ENCODE peak calls at places on chromosomes 4 and X, in nine cellular contexts. X is GM23248, S is PC-3, C is OCI-LY7, R is GM23338, H is hepatocyte, K is HCT116, A is PC-9, M is SK-N-SH. F is an unnamed sample. For H3K9me2, the result is how much of the 10 kb centered on the place peaks cover.

GRCh38 chrX:5876984-5877655 is 351.5 kb downstream of the NLGN4X start:
- DNase-seq in C (peak), X (peak), A (no peak), K (no peak), H (peak), R (peak), S (peak), M (peak), F (peak)

GRCh38 chr4:120319230-120319761 is 252.6 kb upstream of the MAD2L1 start:
- DNase-seq in C (no peak), X (no peak), R (no peak), K (no peak), M (no peak), H (no peak), S (no peak), A (no peak), F (no peak)

GRCh38 chr4:101419324-101420135 is 72.2 kb upstream of the PPP3CA start:
- DNase-seq in K (no peak), R (peak), X (no peak), M (no peak), H (peak), A (no peak), C (no peak), S (peak), F (no peak)

GRCh38 chr4:175671491-175671934 is 140.6 kb downstream of the GPM6A start:
- DNase-seq in A (no peak), K (no peak), C (no peak), R (peak), S (peak), X (no peak), H (peak), M (peak), F (no peak)

GRCh38 chr4:182826391-182826790 is 90.8 kb downstream of the DCTD start:
- DNase-seq in X (no peak), K (no peak), H (no peak), A (no peak), M (no peak), R (no peak), C (peak), S (no peak), F (no peak)

GRCh38 chr4:113574636-113575103 is 186.9 kb downstream of the CAMK2D start:
- DNase-seq in K (no peak), S (no peak), R (no peak), C (peak), X (peak), A (no peak), M (no peak), H (peak), F (no peak)

GRCh38 chr4:64144994-64145393 is 264.3 kb downstream of the TECRL start:
- DNase-seq in C (no peak), M (no peak), K (no peak), H (no peak), R (no peak), S (peak), X (no peak), A (no peak), F (no peak)

GRCh38 chr4:21077967-21078366 is 377.7 kb downstream of the PACRGL start:
- DNase-seq in R (no peak), H (no peak), M (no peak), C (no peak), K (no peak), X (no peak), A (no peak), S (no peak), F (no peak)

GRCh38 chr4:85209161-85209560 is 242.7 kb upstream of the WDFY3 start:
- DNase-seq in M (no peak), K (peak), X (peak), S (peak), A (peak), C (no peak), R (no peak), H (no peak), F (no peak)

GRCh38 chrX:112851161-112851779 is 10.6 kb upstream of the AMOT start:
- DNase-seq in X (no peak), M (no peak), R (no peak), K (no peak), C (peak), H (no peak), S (no peak), A (peak), F (no peak)

GRCh38 chrX:68934421-68934820 is 105.6 kb downstream of the EFNB1 start:
- DNase-seq in M (no peak), A (no peak), C (no peak), K (no peak), R (no peak), H (no peak), X (no peak), S (no peak), F (no peak)

GRCh38 chr4:53592128-53592527 is 842 bp upstream of the LNX1 start:
- DNase-seq in R (peak), C (no peak), X (no peak), H (peak), S (no peak), K (no peak), A (no peak), M (no peak), F (no peak)

GRCh38 chr4:141473952-141474351 is 162.4 kb upstream of the IL15 start:
- DNase-seq in C (no peak), S (no peak), A (no peak), M (no peak), X (peak), R (no peak), H (no peak), K (no peak), F (no peak)

GRCh38 chr4:8581094-8581861 is 1.1 kb downstream of the GPR78 start:
- DNase-seq in A (no peak), M (no peak), H (no peak), K (no peak), S (no peak), R (no peak), C (no peak), X (no peak), F (no peak)

GRCh38 chr4:184473515-184474260 is 662 bp downstream of the IRF2 start:
- DNase-seq in H (peak), R (peak), S (peak), A (no peak), K (no peak), C (peak), M (peak), X (peak), F (peak)

GRCh38 chr4:160353548-160353947 is 1250.7 kb downstream of the RAPGEF2 start:
- DNase-seq in S (no peak), H (no peak), M (no peak), C (no peak), X (no peak), K (no peak), A (no peak), R (no peak), F (no peak)

GRCh38 chrX:41515376-41515775 is 68.2 kb downstream of the NYX start:
- DNase-seq in K (no peak), C (no peak), S (no peak), M (no peak), X (no peak), A (no peak), H (no peak), R (peak), F (no peak)

GRCh38 chr4:163988391-163988790 is 493.9 kb downstream of the TMA16 start:
- DNase-seq in R (no peak), M (no peak), X (no peak), S (no peak), H (no peak), C (no peak), A (no peak), K (no peak), F (no peak)

GRCh38 chrX:80550722-80551121 is 130.5 kb downstream of the TENT5D start:
- DNase-seq in R (peak), K (no peak), M (no peak), S (peak), A (no peak), C (peak), H (no peak), X (peak), F (peak)

GRCh38 chr4:23038626-23039245 is 346.0 kb downstream of the GBA3 start:
- DNase-seq in A (no peak), R (no peak), S (peak), C (no peak), M (no peak), X (no peak), H (no peak), K (no peak), F (no peak)

GRCh38 chr4:154328030-154328429 is 163.6 kb downstream of the DCHS2 start:
- DNase-seq in S (no peak), R (no peak), A (no peak), C (no peak), H (no peak), X (no peak), M (no peak), K (no peak), F (no peak)

GRCh38 chr4:154456240-154456639 is 35.4 kb downstream of the DCHS2 start:
- DNase-seq in H (no peak), R (no peak), K (no peak), X (no peak), M (no peak), C (no peak), A (no peak), S (no peak), F (no peak)

GRCh38 chr4:125321709-125322362 is 7.1 kb downstream of the FAT4 start:
- DNase-seq in M (no peak), S (peak), A (no peak), K (no peak), X (peak), H (no peak), C (no peak), R (no peak), F (no peak)

GRCh38 chrX:78659955-78660354 is 827 bp upstream of the RTL3 start:
- DNase-seq in C (no peak), H (no peak), S (no peak), X (no peak), K (no peak), R (no peak), M (no peak), A (no peak), F (no peak)

GRCh38 chr4:7516773-7517144 is 82.0 kb upstream of the PSAPL1 start:
- DNase-seq in M (no peak), R (peak), S (no peak), H (no peak), X (no peak), K (no peak), A (no peak), C (no peak), F (no peak)

GRCh38 chr4:7324651-7325121 is 110.0 kb downstream of the PSAPL1 start:
- DNase-seq in A (no peak), C (no peak), S (no peak), X (no peak), M (peak), H (no peak), K (no peak), R (peak), F (no peak)

GRCh38 chr4:26937567-26937966 is 76.9 kb downstream of the STIM2 start:
- DNase-seq in H (no peak), R (no peak), C (no peak), K (no peak), M (no peak), S (no peak), A (no peak), X (no peak), F (no peak)

GRCh38 chr4:176011523-176011922 is 54.1 kb upstream of the WDR17 start:
- DNase-seq in X (no peak), K (no peak), R (no peak), S (no peak), A (no peak), C (no peak), H (no peak), M (no peak), F (no peak)

GRCh38 chr4:118338981-118339765 is 13.6 kb downstream of the PRSS12 start:
- DNase-seq in S (peak), H (no peak), A (no peak), K (no peak), X (peak), M (no peak), R (no peak), C (no peak), F (no peak)

GRCh38 chr4:79241846-79242245 is 84.0 kb downstream of the NAA11 start:
- DNase-seq in C (no peak), K (peak), S (peak), M (no peak), A (no peak), R (peak), H (no peak), X (peak), F (no peak)

GRCh38 chr4:53693408-53693807 is 102.1 kb upstream of the LNX1 start:
- DNase-seq in C (no peak), H (no peak), A (no peak), M (no peak), S (no peak), R (no peak), X (no peak), K (no peak), F (no peak)

GRCh38 chrX:155263854-155264628 is at the start of gene RAB39B:
- DNase-seq in C (peak), K (no peak), X (peak), A (no peak), H (peak), M (peak), S (peak), R (peak), F (peak)

GRCh38 chrX:8345473-8345872 is 119.2 kb upstream of the VCX3B start:
- DNase-seq in X (no peak), M (no peak), K (no peak), A (peak), H (no peak), R (no peak), C (no peak), S (peak), F (no peak)

GRCh38 chr4:139050436-139050835 is 34.9 kb downstream of the NOCT start:
- DNase-seq in K (no peak), R (no peak), M (no peak), A (no peak), C (no peak), H (no peak), S (no peak), X (no peak), F (no peak)

GRCh38 chrX:153509592-153509991 is 7.8 kb upstream of the ATP2B3 start:
- DNase-seq in X (no peak), A (no peak), C (no peak), K (no peak), H (no peak), S (no peak), R (no peak), M (no peak), F (no peak)
- H3K27ac ChIP-seq in X (no peak), A (no peak), C (no peak), K (no peak), H (no peak), S (no peak), R (no peak), M (no peak), F (no peak)

GRCh38 chr4:76420901-76421581 is at the start of gene CCDC158:
- DNase-seq in H (no peak), S (no peak), X (peak), C (no peak), A (no peak), K (no peak), R (peak), M (peak), F (no peak)
- H3K4me2 ChIP-seq in H (no peak), S (no peak), X (peak), C (no peak), A (peak), K (no peak), R (peak), M (peak), F (no peak)

GRCh38 chr4:42824278-42824977 is 68.1 kb upstream of the GRXCR1 start:
- DNase-seq in C (no peak), H (no peak), R (no peak), A (no peak), S (no peak), K (no peak), M (no peak), X (no peak), F (no peak)

GRCh38 chr4:42821230-42821629 is 71.3 kb upstream of the GRXCR1 start:
- DNase-seq in H (no peak), A (no peak), X (no peak), S (no peak), R (no peak), M (no peak), C (no peak), K (no peak), F (no peak)

GRCh38 chr4:42816864-42817263 is 75.6 kb upstream of the GRXCR1 start:
- DNase-seq in K (no peak), M (no peak), X (no peak), C (no peak), H (no peak), S (no peak), R (no peak), A (no peak), F (no peak)

GRCh38 chr4:42816189-42816588 is 76.3 kb upstream of the GRXCR1 start:
- DNase-seq in X (no peak), C (no peak), R (no peak), H (peak), M (no peak), A (no peak), S (no peak), K (no peak), F (peak)

GRCh38 chr4:42819863-42820514 is 72.5 kb upstream of the GRXCR1 start:
- DNase-seq in C (no peak), M (no peak), S (no peak), H (no peak), R (no peak), X (no peak), K (no peak), A (no peak), F (no peak)
- H3K9me2 ChIP-seq in C (under half), M (under half), S (under half), H (under half), R (under half), X (under half), K (under half), A (under half), F (under half)

GRCh38 chrX:9476810-9477575 is 12.1 kb downstream of the TBL1X start:
- DNase-seq in A (no peak), S (no peak), X (no peak), K (no peak), H (no peak), R (no peak), M (no peak), C (no peak), F (no peak)
- H3K27ac ChIP-seq in A (no peak), S (no peak), X (no peak), K (no peak), H (no peak), R (no peak), M (no peak), C (no peak), F (no peak)

GRCh38 chr4:24794111-24794860 is 1.1 kb upstream of the SOD3 start:
- DNase-seq in A (no peak), R (no peak), M (no peak), C (no peak), K (no peak), H (no peak), X (peak), S (peak), F (no peak)

GRCh38 chr4:24796632-24797031 is 1.3 kb downstream of the SOD3 start:
- DNase-seq in H (no peak), K (no peak), R (no peak), X (no peak), S (no peak), M (no peak), C (no peak), A (no peak), F (no peak)

GRCh38 chr4:24795666-24796381 is 451 bp downstream of the SOD3 start:
- DNase-seq in M (no peak), K (no peak), A (no peak), X (no peak), R (no peak), S (no peak), H (no peak), C (no peak), F (no peak)

GRCh38 chr4:24793219-24794005 is 2.0 kb upstream of the SOD3 start:
- DNase-seq in K (peak), X (peak), M (no peak), A (no peak), S (peak), R (peak), C (no peak), H (no peak), F (no peak)

GRCh38 chr4:24794916-24795665 is at the start of gene SOD3:
- DNase-seq in X (peak), S (peak), C (no peak), H (peak), R (peak), M (no peak), K (no peak), A (peak), F (no peak)
- H3K4me2 ChIP-seq in X (peak), S (peak), C (no peak), H (peak), R (peak), M (peak), K (no peak), A (peak), F (no peak)

DNA sequence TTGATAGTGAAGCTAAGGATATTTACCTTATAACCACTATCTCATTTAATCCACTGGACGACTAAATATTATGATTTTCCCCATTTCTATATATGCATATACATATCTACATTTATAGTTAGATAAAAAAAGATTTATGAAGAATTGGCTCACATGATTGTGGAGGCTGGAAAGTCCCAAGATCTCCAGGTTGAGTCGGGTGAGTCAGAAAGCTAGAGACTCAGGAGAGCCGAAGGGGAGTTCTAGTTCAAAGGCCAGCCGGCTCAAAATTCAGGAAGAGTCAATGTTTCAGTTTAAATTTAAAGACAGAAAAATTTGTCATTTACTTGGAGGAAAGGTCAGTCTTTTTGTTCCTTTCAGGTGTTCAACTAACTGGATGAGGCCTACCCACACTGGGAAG is 158.2 kb upstream of the CPEB2 start:
- DNase-seq in K (no peak), S (no peak), C (no peak), A (no peak), X (no peak), M (no peak), H (no peak), R (no peak), F (no peak)
- H3K9me2 ChIP-seq in K (under half), S (under half), C (under half), A (under half), X (under half), M (under half), H (under half), R (under half), F (under half)

DNA sequence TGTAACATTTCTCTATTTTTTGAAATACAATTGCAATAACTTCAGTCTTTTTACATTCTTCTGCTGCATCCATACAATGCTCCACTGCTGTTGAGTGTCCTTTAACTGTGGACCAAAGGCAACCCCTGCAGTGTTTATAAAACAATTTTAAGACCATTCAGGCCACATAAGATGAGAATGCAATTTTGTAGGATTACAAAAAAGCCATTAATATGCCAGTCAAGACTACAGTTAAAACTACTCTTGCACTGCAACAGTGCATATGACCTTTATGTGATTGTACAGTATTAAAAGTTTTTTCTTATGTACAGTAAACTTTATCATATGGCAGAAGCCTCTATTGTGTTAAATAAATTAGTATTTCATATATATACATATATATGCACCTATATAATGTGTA is 55.7 kb upstream of the ATOH1 start:
- DNase-seq in A (no peak), K (no peak), S (no peak), R (no peak), X (no peak), H (no peak), M (no peak), C (no peak), F (no peak)
- H3K27ac ChIP-seq in A (no peak), K (no peak), S (no peak), R (no peak), X (no peak), H (peak), M (no peak), C (no peak), F (no peak)

GRCh38 chr4:109078724-109079123 is 223.7 kb downstream of the COL25A1 start:
- DNase-seq in M (no peak), A (no peak), K (no peak), S (no peak), R (no peak), C (no peak), X (peak), H (no peak), F (no peak)
- H3K4me2 ChIP-seq in M (no peak), A (no peak), K (no peak), S (no peak), R (no peak), C (no peak), X (peak), H (no peak), F (no peak)